ENCODE peak calls at places on chromosome 21, in five cellular contexts. K is HepG2, Z is prostate gland, U is upper lobe of left lung, R is sigmoid colon. J is an unnamed sample.

GRCh38 chr21:36330904-36331303 is 10.9 kb downstream of the MORC3 start:
- DNase-seq in K (peak), Z (peak), U (no peak), R (no peak), J (peak)

GRCh38 chr21:35779690-35780570 is 280.4 kb downstream of the SETD4 start:
- DNase-seq in K (no peak), Z (no peak), U (no peak), R (no peak), J (no peak)

GRCh38 chr21:39527067-39527595 is 75.4 kb downstream of the SH3BGR start:
- DNase-seq in K (no peak), Z (no peak), U (no peak), R (no peak), J (no peak)

GRCh38 chr21:41932576-41933258 is 21.1 kb downstream of the C2CD2 start:
- DNase-seq in K (peak), Z (peak), U (peak), R (peak), J (no peak)

GRCh38 chr21:42220138-42220701 is 1.3 kb downstream of the ABCG1 start:
- DNase-seq in K (peak), Z (peak), U (peak), R (peak), J (peak)

GRCh38 chr21:42646836-42647235 is 6.6 kb upstream of the PDE9A start:
- DNase-seq in K (no peak), Z (no peak), U (peak), R (no peak), J (no peak)

GRCh38 chr21:42523941-42524340 is 10.3 kb downstream of the SLC37A1 start:
- DNase-seq in K (no peak), Z (peak), U (no peak), R (peak), J (no peak)

GRCh38 chr21:38790038-38790437 is 15.7 kb upstream of the ETS2 start:
- DNase-seq in K (no peak), Z (no peak), U (no peak), R (no peak), J (no peak)

GRCh38 chr21:24939288-24939687 is 668.0 kb downstream of the MRPL39 start:
- DNase-seq in K (no peak), Z (peak), U (no peak), R (no peak), J (no peak)

GRCh38 chr21:41251961-41252642 is 64.5 kb upstream of the FAM3B start:
- DNase-seq in K (no peak), Z (no peak), U (no peak), R (no peak), J (no peak)

GRCh38 chr21:42426424-42426823 is 22.7 kb downstream of the UBASH3A start:
- DNase-seq in K (no peak), Z (no peak), U (no peak), R (no peak), J (no peak)

GRCh38 chr21:19507682-19508260 is 1104.2 kb upstream of the TMPRSS15 start:
- DNase-seq in K (no peak), Z (no peak), U (no peak), R (no peak), J (no peak)

GRCh38 chr21:17697474-17697873 is 84.8 kb upstream of the BTG3 start:
- DNase-seq in K (no peak), Z (no peak), U (no peak), R (no peak), J (no peak)

GRCh38 chr21:14054682-14055081 is 156.1 kb downstream of the LIPI start:
- DNase-seq in K (peak), Z (no peak), U (peak), R (no peak), J (no peak)

GRCh38 chr21:31898898-31899630 is 26.2 kb downstream of the HUNK start:
- DNase-seq in K (no peak), Z (no peak), U (no peak), R (no peak), J (no peak)

GRCh38 chr21:38470762-38471161 is 27.5 kb downstream of the ERG start:
- DNase-seq in K (no peak), Z (no peak), U (no peak), R (no peak), J (no peak)

GRCh38 chr21:31554511-31555022 is 104.9 kb upstream of the SOD1 start:
- DNase-seq in K (no peak), Z (no peak), U (no peak), R (no peak), J (no peak)

GRCh38 chr21:39182484-39183271 is 573 bp downstream of the PSMG1 start:
- DNase-seq in K (no peak), Z (peak), U (no peak), R (peak), J (no peak)

GRCh38 chr21:28228624-28228995 is 764.1 kb downstream of the LTN1 start:
- DNase-seq in K (no peak), Z (no peak), U (no peak), R (no peak), J (no peak)

GRCh38 chr21:28884976-28885852 is 107.5 kb downstream of the LTN1 start:
- DNase-seq in K (peak), Z (peak), U (peak), R (peak), J (peak)

GRCh38 chr21:41366522-41367151 is 4.8 kb downstream of the MX2 start:
- DNase-seq in K (peak), Z (peak), U (no peak), R (peak), J (no peak)

GRCh38 chr21:42530167-42530518 is 16.5 kb downstream of the SLC37A1 start:
- DNase-seq in K (no peak), Z (no peak), U (no peak), R (peak), J (no peak)

GRCh38 chr21:37878946-37879660 is 37.2 kb downstream of the KCNJ6 start:
- DNase-seq in K (no peak), Z (no peak), U (no peak), R (no peak), J (no peak)

GRCh38 chr21:39224930-39225329 is 41.7 kb upstream of the PSMG1 start:
- DNase-seq in K (no peak), Z (no peak), U (no peak), R (no peak), J (no peak)

GRCh38 chr21:31338892-31339368 is 5.1 kb downstream of the TIAM1 start:
- DNase-seq in K (no peak), Z (no peak), U (no peak), R (no peak), J (no peak)

GRCh38 chr21:31158789-31159581 is 120.7 kb upstream of the KRTAP19-8 start:
- DNase-seq in K (no peak), Z (no peak), U (no peak), R (no peak), J (no peak)

GRCh38 chr21:42361286-42361685 is 5.0 kb downstream of the TFF1 start:
- DNase-seq in K (no peak), Z (no peak), U (no peak), R (no peak), J (no peak)

GRCh38 chr21:32334980-32335471 is 36.4 kb downstream of the MRAP start:
- DNase-seq in K (no peak), Z (no peak), U (no peak), R (no peak), J (no peak)

GRCh38 chr21:15904389-15904788 is 174.6 kb downstream of the USP25 start:
- DNase-seq in K (no peak), Z (no peak), U (no peak), R (no peak), J (no peak)

GRCh38 chr21:31132574-31133242 is 94.4 kb upstream of the KRTAP19-8 start:
- DNase-seq in K (no peak), Z (no peak), U (no peak), R (no peak), J (no peak)

GRCh38 chr21:17854771-17855170 is 35.6 kb upstream of the C21orf91 start:
- DNase-seq in K (no peak), Z (no peak), U (no peak), R (no peak), J (no peak)

GRCh38 chr21:16117851-16118592 is 388.2 kb downstream of the USP25 start:
- DNase-seq in K (no peak), Z (no peak), U (no peak), R (no peak), J (no peak)

GRCh38 chr21:29025328-29025713 is 853 bp downstream of the USP16 start:
- DNase-seq in K (no peak), Z (no peak), U (no peak), R (no peak), J (no peak)

GRCh38 chr21:36246080-36246631 is 73.8 kb upstream of the MORC3 start:
- DNase-seq in K (no peak), Z (peak), U (peak), R (no peak), J (no peak)

GRCh38 chr21:14734191-14734590 is 188.1 kb upstream of the SAMSN1 start:
- DNase-seq in K (no peak), Z (no peak), U (no peak), R (no peak), J (no peak)

GRCh38 chr21:29477941-29478340 is 179.2 kb downstream of the BACH1 start:
- DNase-seq in K (no peak), Z (no peak), U (no peak), R (no peak), J (no peak)

GRCh38 chr21:32538147-32538792 is 47.1 kb downstream of the TCP10L start:
- DNase-seq in K (no peak), Z (no peak), U (no peak), R (no peak), J (no peak)

GRCh38 chr21:42332557-42332956 is 17.3 kb upstream of the TFF3 start:
- DNase-seq in K (no peak), Z (no peak), U (no peak), R (no peak), J (no peak)

DNA sequence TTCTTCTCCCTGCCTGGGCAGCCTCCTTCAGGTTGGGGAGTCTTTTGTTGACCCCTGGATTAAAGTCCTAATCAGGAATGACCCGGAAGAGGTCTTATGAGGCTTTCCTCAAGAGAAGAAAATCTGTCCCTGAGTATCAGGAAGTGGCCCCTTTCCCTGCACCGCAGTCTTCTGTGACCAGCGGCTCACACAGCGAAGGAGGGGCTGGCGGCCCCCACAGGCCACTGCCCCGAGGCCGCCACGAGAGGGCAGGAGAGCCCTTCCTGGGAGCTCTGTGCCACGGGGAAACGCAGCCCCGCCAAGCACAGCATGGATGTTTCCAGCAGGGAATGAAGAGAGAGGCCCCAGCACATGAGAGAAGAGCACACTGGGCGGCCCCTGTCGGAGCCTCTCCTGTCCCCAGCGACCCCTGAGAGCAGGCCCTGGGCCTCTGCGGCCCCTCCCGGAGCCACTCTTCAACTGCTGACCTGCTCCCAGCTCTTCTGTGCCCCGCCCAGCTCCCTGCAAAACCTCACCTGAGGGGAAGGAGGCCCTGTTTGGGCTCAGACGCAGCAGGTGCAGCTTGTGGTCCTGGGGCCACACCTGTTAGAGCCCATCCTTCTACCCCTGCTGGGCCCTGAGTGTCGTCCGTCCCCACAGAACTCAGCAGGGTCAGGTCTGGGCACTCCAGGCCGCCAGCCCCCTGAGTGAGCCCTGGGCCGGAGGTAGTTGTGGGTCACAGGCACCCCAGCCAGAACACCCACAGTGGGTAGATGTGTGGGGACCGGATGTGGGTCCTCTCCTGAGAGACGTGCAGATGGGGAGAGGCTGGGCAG is 4.9 kb upstream of the POFUT2 start:
- DNase-seq in K (peak), Z (peak), U (peak), R (peak), J (peak)
- TF ChIP-seq POLR2A in K (no peak), Z (no peak), U (no peak), R (no peak), J (no peak)

GRCh38 chr21:33976082-33976979 is 60.7 kb upstream of the ATP5PO start:
- DNase-seq in K (peak), Z (no peak), U (no peak), R (peak), J (no peak)
- TF ChIP-seq POLR2AphosphoS5 in K (no peak), Z (no peak), U (no peak), R (no peak), J (no peak)

GRCh38 chr21:45048026-45048698 is 26.2 kb upstream of the ADARB1 start:
- DNase-seq in K (no peak), Z (no peak), U (no peak), R (no peak), J (no peak)

GRCh38 chr21:45047257-45047656 is 27.1 kb upstream of the ADARB1 start:
- DNase-seq in K (no peak), Z (no peak), U (no peak), R (no peak), J (no peak)

GRCh38 chr21:45043541-45044020 is 30.8 kb upstream of the ADARB1 start:
- DNase-seq in K (no peak), Z (no peak), U (peak), R (peak), J (no peak)

GRCh38 chr21:45042664-45043161 is 31.7 kb upstream of the ADARB1 start:
- DNase-seq in K (no peak), Z (no peak), U (peak), R (peak), J (no peak)

DNA sequence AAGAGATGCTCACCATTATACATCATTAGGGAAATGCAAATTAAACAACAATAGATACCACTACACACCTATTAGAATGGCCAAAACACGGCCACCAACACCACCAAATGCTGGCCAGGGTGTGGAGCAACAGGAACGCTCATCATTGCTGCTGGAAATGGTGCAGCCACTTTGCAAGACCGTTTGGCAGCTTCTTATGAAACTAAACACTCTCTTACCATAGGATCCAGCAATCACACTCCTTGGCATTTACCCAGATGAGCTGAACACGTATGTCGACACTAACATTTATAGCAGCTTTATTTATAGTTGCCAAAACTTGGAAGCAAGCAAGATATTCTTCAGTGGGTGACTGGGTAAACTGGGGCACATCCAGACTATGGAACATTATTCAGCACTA is 28.9 kb upstream of the ADARB1 start:
- DNase-seq in K (no peak), Z (no peak), U (no peak), R (no peak), J (no peak)
- TF ChIP-seq POLR2A in K (no peak), Z (no peak), U (no peak), R (no peak), J (no peak)

GRCh38 chr21:46054447-46054846 is 43.5 kb upstream of the COL6A2 start:
- DNase-seq in K (no peak), Z (no peak), U (no peak), R (peak), J (no peak)

GRCh38 chr21:46051821-46052675 is 45.9 kb upstream of the COL6A2 start:
- DNase-seq in K (no peak), Z (no peak), U (no peak), R (peak), J (no peak)

GRCh38 chr21:46051379-46051770 is 46.5 kb upstream of the COL6A2 start:
- DNase-seq in K (no peak), Z (no peak), U (no peak), R (peak), J (no peak)

GRCh38 chr21:46054031-46054430 is 43.9 kb upstream of the COL6A2 start:
- DNase-seq in K (no peak), Z (no peak), U (no peak), R (peak), J (no peak)

GRCh38 chr21:46052703-46053651 is 44.9 kb upstream of the COL6A2 start:
- DNase-seq in K (no peak), Z (no peak), U (no peak), R (peak), J (no peak)
- TF ChIP-seq POLR2AphosphoS5 in K (no peak), Z (no peak), U (no peak), R (peak), J (no peak)

GRCh38 chr21:26842300-26842699 is 2.9 kb downstream of the ADAMTS1 start:
- DNase-seq in K (no peak), Z (no peak), U (no peak), R (no peak), J (no peak)

GRCh38 chr21:26845066-26845749 is at the start of gene ADAMTS1:
- DNase-seq in K (peak), Z (peak), U (peak), R (peak), J (no peak)

GRCh38 chr21:26844258-26845065 is 747 bp downstream of the ADAMTS1 start:
- DNase-seq in K (no peak), Z (peak), U (peak), R (peak), J (no peak)

GRCh38 chr21:26843912-26844257 is 1.3 kb downstream of the ADAMTS1 start:
- DNase-seq in K (no peak), Z (no peak), U (no peak), R (no peak), J (no peak)

DNA sequence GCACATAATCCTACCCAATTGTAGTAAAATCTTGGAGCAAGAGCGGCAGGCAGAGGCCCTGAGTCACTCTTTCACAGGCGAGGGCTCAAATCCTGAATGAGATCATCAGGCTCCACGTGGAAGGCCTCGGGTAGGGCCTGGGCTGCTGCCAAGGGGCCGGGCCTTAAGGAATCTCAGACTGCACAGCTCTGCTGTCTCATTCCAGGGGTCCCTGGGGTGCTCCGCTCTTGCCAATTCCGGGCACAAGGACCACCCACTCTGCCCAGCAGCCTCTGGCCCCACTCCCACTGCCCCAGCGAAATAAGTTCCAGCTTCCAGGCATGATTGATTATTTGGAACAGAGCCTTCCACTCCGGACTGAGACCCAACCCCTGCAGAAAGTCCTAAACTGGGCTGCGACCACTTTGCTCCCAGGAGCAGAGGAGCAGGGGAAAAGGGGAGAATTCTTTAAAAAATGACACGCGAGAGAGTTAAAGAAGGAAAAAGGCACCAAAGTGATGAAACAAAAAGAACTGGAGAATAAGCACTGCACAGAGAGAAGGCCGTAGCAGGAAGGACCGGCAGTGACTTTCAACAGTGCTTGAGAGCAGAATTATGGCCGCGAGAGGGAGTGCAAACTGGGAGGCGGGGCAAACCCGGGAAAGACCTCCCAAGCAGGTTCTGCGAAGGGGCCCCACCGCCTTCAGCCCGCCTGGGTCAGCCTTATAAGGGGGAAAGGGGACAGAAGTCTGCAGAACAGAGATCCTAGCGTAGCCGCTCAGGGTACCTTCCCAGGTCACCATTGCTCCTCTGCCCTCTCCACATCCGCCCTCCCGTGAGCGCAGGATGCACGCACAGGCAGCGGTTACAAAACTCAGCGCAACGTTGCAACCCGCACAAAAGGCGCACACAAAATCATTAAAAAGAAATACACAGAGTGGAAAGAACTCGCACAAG is 2.0 kb downstream of the ADAMTS1 start:
- DNase-seq in K (no peak), Z (peak), U (peak), R (peak), J (no peak)
- TF ChIP-seq POLR2A in K (no peak), Z (peak), U (no peak), R (no peak), J (no peak)

GRCh38 chr21:34524671-34525601 is 12.9 kb upstream of the KCNE1 start:
- DNase-seq in K (no peak), Z (no peak), U (no peak), R (peak), J (no peak)
- TF ChIP-seq POLR2AphosphoS5 in K (no peak), Z (no peak), U (no peak), R (peak), J (no peak)

GRCh38 chr21:46668381-46668780 is 32.9 kb downstream of the PRMT2 start:
- DNase-seq in K (no peak), Z (no peak), U (no peak), R (no peak), J (no peak)

GRCh38 chr21:46665566-46665965 is 30.1 kb downstream of the PRMT2 start:
- DNase-seq in K (no peak), Z (no peak), U (no peak), R (no peak), J (no peak)

GRCh38 chr21:46667191-46667734 is 31.8 kb downstream of the PRMT2 start:
- DNase-seq in K (peak), Z (no peak), U (peak), R (no peak), J (no peak)

GRCh38 chr21:46664316-46664995 is 29.0 kb downstream of the PRMT2 start:
- DNase-seq in K (no peak), Z (no peak), U (peak), R (no peak), J (no peak)

GRCh38 chr21:46667735-46668380 is 32.4 kb downstream of the PRMT2 start:
- DNase-seq in K (peak), Z (no peak), U (peak), R (no peak), J (no peak)
- TF ChIP-seq POLR2A in K (peak), Z (no peak), U (no peak), R (no peak), J (no peak)